ENCODE peak calls at places on chromosomes 2 and 18, in five cellular contexts. One of them, this sample, is unnamed.

GRCh38 chr18:41752826-41753225 is 202.2 kb upstream of the PIK3C3 start:
- DNase-seq in neural progenitor cell: no peak
- DNase-seq in epithelial cell of esophagus: peak; percentile 62
- DNase-seq in CD4-positive, CD25-positive, alpha-beta regulatory T cell: no peak
- DNase-seq in thyroid gland: no peak
- DNase-seq in this sample: peak; percentile 75

GRCh38 chr2:190270298-190270697 is 49.3 kb downstream of the HIBCH start:
- DNase-seq in epithelial cell of esophagus: peak; percentile 12
- DNase-seq in neural progenitor cell: no peak
- DNase-seq in thyroid gland: no peak
- DNase-seq in CD4-positive, CD25-positive, alpha-beta regulatory T cell: no peak
- DNase-seq in this sample: peak; percentile 53

GRCh38 chr18:62106271-62106670 is 80.6 kb downstream of the PIGN start:
- DNase-seq in epithelial cell of esophagus: no peak
- DNase-seq in neural progenitor cell: no peak
- DNase-seq in thyroid gland: no peak
- DNase-seq in CD4-positive, CD25-positive, alpha-beta regulatory T cell: no peak
- DNase-seq in this sample: no peak

GRCh38 chr2:166057363-166058169 is 70.3 kb downstream of the SCN1A start:
- DNase-seq in neural progenitor cell: peak; percentile 26
- DNase-seq in CD4-positive, CD25-positive, alpha-beta regulatory T cell: no peak
- DNase-seq in epithelial cell of esophagus: peak; percentile 59
- DNase-seq in thyroid gland: no peak
- DNase-seq in this sample: peak; percentile 82

GRCh38 chr2:2846379-2847130 is 515.5 kb upstream of the MYT1L start:
- DNase-seq in thyroid gland: peak; percentile 71
- DNase-seq in neural progenitor cell: no peak
- DNase-seq in epithelial cell of esophagus: peak; percentile 45
- DNase-seq in CD4-positive, CD25-positive, alpha-beta regulatory T cell: no peak
- DNase-seq in this sample: peak; percentile 24

GRCh38 chr2:69477627-69478026 is 40.4 kb upstream of the NFU1 start:
- DNase-seq in neural progenitor cell: no peak
- DNase-seq in CD4-positive, CD25-positive, alpha-beta regulatory T cell: no peak
- DNase-seq in thyroid gland: no peak
- DNase-seq in epithelial cell of esophagus: no peak
- DNase-seq in this sample: no peak

GRCh38 chr2:174965992-174966789 is 39.0 kb downstream of the CHN1 start:
- DNase-seq in CD4-positive, CD25-positive, alpha-beta regulatory T cell: no peak
- DNase-seq in neural progenitor cell: peak; percentile 10
- DNase-seq in epithelial cell of esophagus: no peak
- DNase-seq in thyroid gland: no peak
- DNase-seq in this sample: peak; percentile 39

GRCh38 chr2:219252900-219253752 is at the start of gene TUBA4B:
- DNase-seq in CD4-positive, CD25-positive, alpha-beta regulatory T cell: peak; percentile 51
- DNase-seq in thyroid gland: peak; percentile 40
- DNase-seq in epithelial cell of esophagus: peak; percentile 61
- DNase-seq in neural progenitor cell: peak; percentile 56
- DNase-seq in this sample: peak; percentile 46

GRCh38 chr2:41782306-41783158 is 265.3 kb upstream of the PKDCC start:
- DNase-seq in epithelial cell of esophagus: peak; percentile 54
- DNase-seq in neural progenitor cell: peak; percentile 42
- DNase-seq in CD4-positive, CD25-positive, alpha-beta regulatory T cell: peak; percentile 42
- DNase-seq in thyroid gland: peak; percentile 10
- DNase-seq in this sample: peak; percentile 40

GRCh38 chr2:233936089-233936488 is 18.9 kb downstream of the TRPM8 start:
- DNase-seq in epithelial cell of esophagus: no peak
- DNase-seq in CD4-positive, CD25-positive, alpha-beta regulatory T cell: no peak
- DNase-seq in neural progenitor cell: no peak
- DNase-seq in thyroid gland: no peak
- DNase-seq in this sample: no peak

GRCh38 chr18:47397671-47398319 is 146.3 kb upstream of the SKOR2 start:
- DNase-seq in neural progenitor cell: peak; percentile 52
- DNase-seq in epithelial cell of esophagus: no peak
- DNase-seq in CD4-positive, CD25-positive, alpha-beta regulatory T cell: no peak
- DNase-seq in thyroid gland: no peak
- DNase-seq in this sample: no peak

GRCh38 chr2:118675531-118675930 is 171.9 kb downstream of the EN1 start:
- DNase-seq in CD4-positive, CD25-positive, alpha-beta regulatory T cell: no peak
- DNase-seq in thyroid gland: no peak
- DNase-seq in neural progenitor cell: no peak
- DNase-seq in epithelial cell of esophagus: no peak
- DNase-seq in this sample: no peak

GRCh38 chr2:38601463-38602135 is 1.1 kb downstream of the HNRNPLL start:
- DNase-seq in neural progenitor cell: peak; percentile 56
- DNase-seq in thyroid gland: no peak
- DNase-seq in epithelial cell of esophagus: peak; percentile 22
- DNase-seq in CD4-positive, CD25-positive, alpha-beta regulatory T cell: peak; percentile 28
- DNase-seq in this sample: no peak

GRCh38 chr18:41579185-41579584 is 375.8 kb upstream of the PIK3C3 start:
- DNase-seq in epithelial cell of esophagus: no peak
- DNase-seq in thyroid gland: no peak
- DNase-seq in CD4-positive, CD25-positive, alpha-beta regulatory T cell: no peak
- DNase-seq in neural progenitor cell: no peak
- DNase-seq in this sample: no peak

GRCh38 chr2:16150456-16151280 is 210.3 kb downstream of the MYCN start:
- DNase-seq in neural progenitor cell: no peak
- DNase-seq in epithelial cell of esophagus: no peak
- DNase-seq in CD4-positive, CD25-positive, alpha-beta regulatory T cell: no peak
- DNase-seq in thyroid gland: no peak
- DNase-seq in this sample: no peak

GRCh38 chr2:109514857-109515256 is 98.9 kb downstream of the SEPTIN10 start:
- DNase-seq in neural progenitor cell: no peak
- DNase-seq in CD4-positive, CD25-positive, alpha-beta regulatory T cell: no peak
- DNase-seq in epithelial cell of esophagus: no peak
- DNase-seq in thyroid gland: no peak
- DNase-seq in this sample: no peak

GRCh38 chr2:152036611-152037469 is 62.0 kb downstream of the CACNB4 start:
- DNase-seq in thyroid gland: peak; percentile 60
- DNase-seq in epithelial cell of esophagus: peak; percentile 73
- DNase-seq in neural progenitor cell: peak; percentile 82
- DNase-seq in CD4-positive, CD25-positive, alpha-beta regulatory T cell: peak; percentile 41
- DNase-seq in this sample: peak; percentile 64

GRCh38 chr2:218093879-218094278 is 24.8 kb downstream of the RUFY4 start:
- DNase-seq in CD4-positive, CD25-positive, alpha-beta regulatory T cell: no peak
- DNase-seq in thyroid gland: no peak
- DNase-seq in neural progenitor cell: no peak
- DNase-seq in epithelial cell of esophagus: no peak
- DNase-seq in this sample: no peak

GRCh38 chr2:209208211-209208610 is 215.6 kb upstream of the MAP2 start:
- DNase-seq in epithelial cell of esophagus: peak; percentile 64
- DNase-seq in neural progenitor cell: peak; percentile 64
- DNase-seq in CD4-positive, CD25-positive, alpha-beta regulatory T cell: no peak
- DNase-seq in thyroid gland: peak; percentile 45
- DNase-seq in this sample: peak; percentile 24

GRCh38 chr2:30278419-30278818 is 47.1 kb downstream of the LBH start:
- DNase-seq in thyroid gland: no peak
- DNase-seq in epithelial cell of esophagus: no peak
- DNase-seq in neural progenitor cell: no peak
- DNase-seq in CD4-positive, CD25-positive, alpha-beta regulatory T cell: no peak
- DNase-seq in this sample: no peak

GRCh38 chr2:17719562-17720371 is 33.8 kb downstream of the SMC6 start:
- DNase-seq in epithelial cell of esophagus: peak; percentile 19
- DNase-seq in CD4-positive, CD25-positive, alpha-beta regulatory T cell: peak; percentile 28
- DNase-seq in neural progenitor cell: peak; percentile 4
- DNase-seq in thyroid gland: no peak
- DNase-seq in this sample: peak; percentile 39

GRCh38 chr2:240436626-240437180 is 1.2 kb downstream of the GPC1 start:
- DNase-seq in CD4-positive, CD25-positive, alpha-beta regulatory T cell: no peak
- DNase-seq in epithelial cell of esophagus: peak; percentile 41
- DNase-seq in neural progenitor cell: peak; percentile 75
- DNase-seq in thyroid gland: peak; percentile 37
- DNase-seq in this sample: no peak

GRCh38 chr2:11748018-11748860 is 1.8 kb downstream of the LPIN1 start:
- DNase-seq in neural progenitor cell: no peak
- DNase-seq in CD4-positive, CD25-positive, alpha-beta regulatory T cell: no peak
- DNase-seq in epithelial cell of esophagus: no peak
- DNase-seq in thyroid gland: no peak
- DNase-seq in this sample: no peak
- H3K4me3 ChIP-seq in neural progenitor cell: peak overlapping the region; percentile 75
- H3K4me3 ChIP-seq in CD4-positive, CD25-positive, alpha-beta regulatory T cell: peak overlapping the region; percentile 97
- H3K4me3 ChIP-seq in epithelial cell of esophagus: peak overlapping the region; percentile 73
- H3K4me3 ChIP-seq in thyroid gland: no peak overlapping the region
- H3K4me3 ChIP-seq in this sample: no peak overlapping the region

DNA sequence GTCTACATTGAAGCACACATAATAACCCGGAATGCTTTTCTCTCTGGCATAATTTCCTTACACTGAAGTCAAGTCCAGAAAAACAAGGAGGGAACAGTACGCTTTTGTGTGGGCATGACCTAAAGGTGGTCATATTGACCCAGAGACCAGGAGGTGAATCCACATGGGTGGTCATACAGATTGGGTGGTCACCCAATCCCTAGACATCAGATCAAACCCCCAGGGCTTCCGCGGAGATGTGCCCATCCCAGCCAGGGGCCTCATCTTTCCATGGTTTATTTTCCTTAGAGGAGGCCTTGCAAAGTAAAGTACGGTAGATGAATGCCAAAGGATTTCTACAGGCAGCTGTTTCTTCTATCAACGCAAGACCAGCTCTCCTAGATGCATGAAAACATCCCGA is 38.8 kb downstream of the FAM168B start:
- DNase-seq in epithelial cell of esophagus: no peak
- DNase-seq in CD4-positive, CD25-positive, alpha-beta regulatory T cell: no peak
- DNase-seq in thyroid gland: no peak
- DNase-seq in neural progenitor cell: no peak
- DNase-seq in this sample: no peak
- H3K4me3 ChIP-seq in epithelial cell of esophagus: no peak overlapping the region
- H3K4me3 ChIP-seq in CD4-positive, CD25-positive, alpha-beta regulatory T cell: no peak overlapping the region
- H3K4me3 ChIP-seq in thyroid gland: no peak overlapping the region
- H3K4me3 ChIP-seq in neural progenitor cell: no peak overlapping the region
- H3K4me3 ChIP-seq in this sample: no peak overlapping the region

GRCh38 chr18:3653263-3653858 is 203.4 kb downstream of the TGIF1 start:
- DNase-seq in epithelial cell of esophagus: no peak
- DNase-seq in thyroid gland: no peak
- DNase-seq in CD4-positive, CD25-positive, alpha-beta regulatory T cell: no peak
- DNase-seq in neural progenitor cell: no peak
- DNase-seq in this sample: no peak
- H3K4me3 ChIP-seq in epithelial cell of esophagus: no peak overlapping the region
- H3K4me3 ChIP-seq in thyroid gland: no peak overlapping the region
- H3K4me3 ChIP-seq in CD4-positive, CD25-positive, alpha-beta regulatory T cell: no peak overlapping the region
- H3K4me3 ChIP-seq in neural progenitor cell: no peak overlapping the region
- H3K4me3 ChIP-seq in this sample: no peak overlapping the region

GRCh38 chr2:238159676-238160205 is 971 bp downstream of the ERFE start:
- DNase-seq in thyroid gland: no peak
- DNase-seq in neural progenitor cell: no peak
- DNase-seq in epithelial cell of esophagus: no peak
- DNase-seq in CD4-positive, CD25-positive, alpha-beta regulatory T cell: no peak
- DNase-seq in this sample: no peak
- H3K4me3 ChIP-seq in thyroid gland: no peak overlapping the region
- H3K4me3 ChIP-seq in neural progenitor cell: peak overlapping the region; percentile 44
- H3K4me3 ChIP-seq in epithelial cell of esophagus: no peak overlapping the region
- H3K4me3 ChIP-seq in CD4-positive, CD25-positive, alpha-beta regulatory T cell: no peak overlapping the region
- H3K4me3 ChIP-seq in this sample: peak overlapping the region; percentile 42

DNA sequence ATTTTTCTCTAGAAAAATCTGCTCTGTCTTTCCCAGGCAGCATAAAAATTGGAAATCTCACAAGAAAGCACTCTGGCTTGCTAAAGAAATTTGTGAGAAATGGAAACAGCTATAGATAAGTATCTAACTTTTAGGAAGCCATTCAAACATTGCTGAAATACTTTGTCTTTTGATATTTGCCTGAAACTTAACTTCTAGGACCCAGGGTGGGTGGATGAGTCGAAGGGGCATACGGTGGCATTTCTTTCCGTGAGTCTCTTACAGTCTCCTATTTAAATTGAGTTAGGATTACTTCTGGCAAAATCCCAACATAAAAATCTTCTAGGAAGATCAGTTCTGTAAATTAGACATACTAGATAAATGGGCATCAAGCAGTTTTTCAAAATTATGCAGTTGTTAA is 523 bp upstream of the COL3A1 start:
- DNase-seq in thyroid gland: no peak
- DNase-seq in neural progenitor cell: no peak
- DNase-seq in CD4-positive, CD25-positive, alpha-beta regulatory T cell: no peak
- DNase-seq in epithelial cell of esophagus: no peak
- DNase-seq in this sample: no peak
- H3K4me3 ChIP-seq in thyroid gland: no peak overlapping the region
- H3K4me3 ChIP-seq in neural progenitor cell: no peak overlapping the region
- H3K4me3 ChIP-seq in CD4-positive, CD25-positive, alpha-beta regulatory T cell: no peak overlapping the region
- H3K4me3 ChIP-seq in epithelial cell of esophagus: no peak overlapping the region
- H3K4me3 ChIP-seq in this sample: no peak overlapping the region